ENCODE peak calls at places on chromosomes 12 and 14, in ten cellular contexts. E is K562; H is kidney epithelial cell; I is A673; M is body of pancreas; A is brain microvascular endothelial cell; X is CD8-positive, alpha-beta memory T cell; S is Caco-2; U is right lobe of liver; G is GM23338. B is an unnamed sample. For H3K36me3, the result is how much of the 10 kb centered on the place peaks cover.

GRCh38 chr14:74299061-74299545 is 3.6 kb downstream of the ABCD4 start:
- DNase-seq in M (no peak), I (peak), X (no peak), S (no peak), A (peak), E (no peak), G (no peak), H (peak), U (no peak), B (no peak)

GRCh38 chr14:101499513-101499912 is 61.8 kb upstream of the DIO3 start:
- DNase-seq in U (no peak), X (no peak), M (no peak), I (no peak), S (peak), A (no peak), G (no peak), H (no peak), E (no peak), B (no peak)

GRCh38 chr12:120358412-120359158 is 10.4 kb downstream of the MSI1 start:
- DNase-seq in G (peak), S (no peak), E (no peak), I (no peak), A (no peak), H (no peak), U (no peak), X (no peak), M (no peak), B (no peak)

GRCh38 chr14:25007832-25008231 is 42.1 kb downstream of the STXBP6 start:
- DNase-seq in H (no peak), M (peak), X (no peak), S (no peak), E (no peak), U (no peak), I (peak), G (no peak), A (no peak), B (no peak)

GRCh38 chr12:121376754-121377697 is 22.9 kb upstream of the RNF34 start:
- DNase-seq in H (no peak), I (no peak), U (no peak), A (no peak), M (no peak), G (no peak), X (no peak), S (no peak), E (no peak), B (no peak)

GRCh38 chr12:89994901-89995300 is 286.3 kb upstream of the ATP2B1 start:
- DNase-seq in X (no peak), M (no peak), G (no peak), S (no peak), E (no peak), H (no peak), A (no peak), I (no peak), U (no peak), B (no peak)

GRCh38 chr12:116547955-116548471 is 11.2 kb upstream of the MAP1LC3B2 start:
- DNase-seq in M (no peak), G (peak), X (no peak), S (no peak), H (peak), A (peak), E (peak), U (peak), I (no peak), B (no peak)

GRCh38 chr12:113231275-113232231 is 10.3 kb downstream of the TPCN1 start:
- DNase-seq in H (peak), I (peak), U (no peak), E (peak), G (peak), S (peak), M (no peak), X (no peak), A (peak), B (peak)

GRCh38 chr14:63371033-63371432 is 52.3 kb upstream of the GPHB5 start:
- DNase-seq in M (no peak), X (no peak), A (no peak), H (no peak), G (no peak), I (no peak), U (no peak), E (no peak), S (no peak), B (no peak)

GRCh38 chr12:25295361-25295760 is 44.6 kb upstream of the KRAS start:
- DNase-seq in S (no peak), H (no peak), E (no peak), M (no peak), X (no peak), U (no peak), I (no peak), A (no peak), G (no peak), B (no peak)

GRCh38 chr14:24734917-24735500 is 101.0 kb upstream of the GZMB start:
- DNase-seq in H (peak), M (peak), X (peak), S (peak), A (peak), U (no peak), E (peak), I (peak), G (peak), B (no peak)

GRCh38 chr14:101225116-101225728 is 321.7 kb upstream of the RTL1 start:
- DNase-seq in X (no peak), M (no peak), U (peak), E (peak), G (no peak), S (peak), A (no peak), H (no peak), I (no peak), B (no peak)

GRCh38 chr14:97159124-97159523 is 361.9 kb downstream of the VRK1 start:
- DNase-seq in I (no peak), E (no peak), H (no peak), G (no peak), A (no peak), X (no peak), U (no peak), M (no peak), S (no peak), B (no peak)

GRCh38 chr14:26370118-26370517 is 227.7 kb downstream of the NOVA1 start:
- DNase-seq in M (no peak), H (no peak), I (peak), A (no peak), S (no peak), U (no peak), G (no peak), X (no peak), E (no peak), B (no peak)

GRCh38 chr14:102769049-102769327 is 8.3 kb upstream of the TRAF3 start:
- DNase-seq in E (no peak), U (no peak), H (no peak), X (no peak), A (no peak), M (no peak), I (no peak), S (no peak), G (no peak), B (no peak)

GRCh38 chr14:36067428-36068187 is 108.9 kb downstream of the PTCSC3 start:
- DNase-seq in G (no peak), H (no peak), E (no peak), M (no peak), I (no peak), X (no peak), A (no peak), U (no peak), S (no peak), B (no peak)

GRCh38 chr12:132174703-132175490 is 30.6 kb downstream of the NOC4L start:
- DNase-seq in G (no peak), A (no peak), U (no peak), I (no peak), H (no peak), S (no peak), X (no peak), E (no peak), M (no peak), B (no peak)

GRCh38 chr14:77158175-77158908 is 16.8 kb upstream of the ZDHHC22 start:
- DNase-seq in S (no peak), G (peak), M (no peak), H (no peak), E (peak), X (no peak), A (peak), U (no peak), I (peak), B (no peak)

GRCh38 chr14:76312821-76313220 is 63.1 kb upstream of the ESRRB start:
- DNase-seq in I (no peak), X (no peak), E (no peak), A (no peak), M (no peak), S (peak), H (no peak), G (peak), U (no peak), B (peak)

GRCh38 chr12:78571953-78572352 is 292.6 kb upstream of the SYT1 start:
- DNase-seq in I (no peak), U (no peak), E (no peak), M (no peak), G (peak), H (no peak), S (no peak), A (no peak), X (no peak), B (no peak)

GRCh38 chr12:46677749-46678148 is 148.0 kb downstream of the SLC38A4 start:
- DNase-seq in M (no peak), G (peak), S (no peak), I (peak), A (no peak), X (no peak), E (peak), H (no peak), U (no peak), B (no peak)

GRCh38 chr12:93361159-93361919 is 16.4 kb upstream of the NUDT4 start:
- DNase-seq in E (no peak), M (no peak), S (no peak), U (no peak), H (peak), X (no peak), I (peak), G (peak), A (no peak), B (no peak)

GRCh38 chr12:56046027-56046780 is 4.5 kb downstream of the RPS26 start:
- DNase-seq in H (no peak), S (no peak), I (no peak), E (no peak), G (peak), X (no peak), M (no peak), U (no peak), A (no peak), B (no peak)

GRCh38 chr14:99274346-99275221 is 2.6 kb upstream of the BCL11B start:
- DNase-seq in I (peak), G (peak), X (no peak), M (peak), A (peak), S (peak), U (peak), E (peak), H (peak), B (no peak)

GRCh38 chr12:4960547-4960946 is 50.8 kb downstream of the KCNA1 start:
- DNase-seq in X (no peak), M (no peak), A (no peak), I (no peak), U (no peak), S (no peak), E (no peak), G (no peak), H (no peak), B (no peak)

GRCh38 chr14:88323520-88324199 is 591 bp upstream of the KCNK10 start:
- DNase-seq in A (no peak), X (no peak), E (no peak), H (no peak), M (no peak), U (no peak), G (peak), I (peak), S (no peak), B (no peak)

GRCh38 chr12:68932701-68933563 is at the start of gene CPM:
- DNase-seq in G (peak), X (peak), S (peak), A (peak), U (peak), M (peak), E (peak), I (peak), H (peak), B (peak)

GRCh38 chr12:51752490-51752889 is 96.0 kb downstream of the FIGNL2 start:
- DNase-seq in G (no peak), A (peak), H (peak), U (no peak), S (peak), I (peak), M (peak), X (no peak), E (peak), B (no peak)

GRCh38 chr14:69695664-69696527 is 71.0 kb upstream of the SRSF5 start:
- DNase-seq in H (no peak), X (no peak), A (no peak), E (peak), G (no peak), U (peak), M (peak), I (no peak), S (no peak), B (no peak)

GRCh38 chr12:22043943-22044342 is 2.1 kb upstream of the CMAS start:
- DNase-seq in E (no peak), I (no peak), U (no peak), X (no peak), G (no peak), M (no peak), H (no peak), A (no peak), S (no peak), B (no peak)

GRCh38 chr12:117686911-117687377 is 281.8 kb downstream of the KSR2 start:
- DNase-seq in H (peak), M (peak), S (no peak), A (peak), E (no peak), U (no peak), G (no peak), X (no peak), I (peak), B (no peak)

GRCh38 chr12:116492703-116493324 is 66.4 kb upstream of the MAP1LC3B2 start:
- DNase-seq in E (peak), I (peak), M (no peak), X (no peak), U (no peak), H (peak), S (peak), A (peak), G (peak), B (no peak)

DNA sequence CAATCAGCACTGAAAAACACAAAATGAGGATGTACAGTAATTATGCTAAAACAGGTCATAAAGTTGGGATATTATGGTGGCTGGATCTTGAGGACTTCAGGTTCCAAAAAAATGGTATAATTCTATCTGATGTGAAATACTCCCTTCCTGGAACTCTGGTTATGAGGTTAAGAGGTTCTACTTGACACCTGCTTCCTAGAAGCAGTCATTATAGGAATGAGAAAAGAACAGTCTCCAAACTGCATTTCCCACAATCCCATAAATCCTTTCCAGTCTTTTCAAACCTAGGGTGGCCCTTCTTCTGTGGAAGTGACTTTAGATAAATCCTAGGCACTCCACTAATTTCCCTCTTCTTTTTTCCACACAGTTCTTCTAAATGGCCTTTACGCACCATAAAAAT is 63.7 kb upstream of the OR10AD1 start:
- DNase-seq in E (no peak), M (no peak), H (no peak), X (no peak), G (no peak), S (no peak), A (no peak), I (peak), U (no peak), B (no peak)
- H3K4me3 ChIP-seq in E (no peak), M (no peak), H (no peak), X (no peak), G (no peak), S (no peak), A (no peak), I (no peak), U (no peak), B (no peak)

GRCh38 chr14:54797556-54797955 is 105.1 kb downstream of the GCH1 start:
- DNase-seq in H (no peak), I (no peak), X (no peak), M (no peak), G (no peak), E (no peak), S (no peak), A (no peak), U (no peak), B (no peak)

GRCh38 chr14:54797986-54798385 is 104.6 kb downstream of the GCH1 start:
- DNase-seq in E (no peak), G (no peak), M (no peak), A (no peak), X (no peak), U (no peak), S (no peak), H (no peak), I (no peak), B (no peak)

GRCh38 chr14:54794796-54795195 is 107.8 kb downstream of the GCH1 start:
- DNase-seq in A (no peak), M (no peak), H (no peak), S (no peak), U (no peak), X (no peak), G (no peak), E (no peak), I (no peak), B (no peak)

GRCh38 chr14:54798465-54799124 is 104.0 kb downstream of the GCH1 start:
- DNase-seq in M (no peak), U (no peak), I (peak), H (no peak), A (no peak), E (no peak), G (no peak), X (no peak), S (no peak), B (no peak)

DNA sequence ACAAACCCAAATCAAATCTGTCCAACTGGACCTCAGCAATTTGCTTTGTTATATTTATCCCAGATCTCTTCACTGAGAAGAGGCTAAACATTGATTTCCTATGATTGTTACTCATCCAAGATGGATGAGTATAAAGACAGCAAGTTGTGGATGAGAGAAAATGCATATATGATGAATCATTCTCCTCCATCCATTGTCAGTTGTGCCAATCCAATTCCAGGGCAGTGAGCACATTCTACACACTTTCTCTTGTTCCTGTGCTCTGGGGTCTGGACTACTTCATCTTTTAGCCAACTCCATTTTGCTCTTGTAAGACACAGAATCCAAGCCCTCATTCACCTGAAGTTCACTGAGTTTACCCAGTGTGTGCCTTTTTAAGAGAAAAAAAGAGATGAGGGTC is 105.7 kb downstream of the GCH1 start:
- DNase-seq in G (no peak), E (no peak), M (no peak), A (peak), I (no peak), S (no peak), X (no peak), H (no peak), U (no peak), B (no peak)
- H3K36me3 ChIP-seq in G (under half), E (under half), M (under half), A (under half), I (under half), S (under half), X (under half), H (under half), U (under half), B (under half)

GRCh38 chr14:68230941-68231717 is 411.6 kb downstream of the RAD51B start:
- DNase-seq in U (peak), A (no peak), I (no peak), H (no peak), S (no peak), X (no peak), E (no peak), M (peak), G (peak), B (no peak)
- H3K4me3 ChIP-seq in U (no peak), A (no peak), I (no peak), H (no peak), S (no peak), X (no peak), E (no peak), M (no peak), G (peak), B (no peak)

GRCh38 chr14:94045563-94046345 is 19.6 kb downstream of the OTUB2 start:
- DNase-seq in U (no peak), A (no peak), H (no peak), G (no peak), S (no peak), M (peak), E (no peak), I (no peak), X (no peak), B (peak)
- H3K36me3 ChIP-seq in U (under half), A (under half), H (under half), G (under half), S (under half), M (under half), E (half or more), I (under half), X (under half), B (half or more)

GRCh38 chr12:12720637-12721250 is 3.6 kb downstream of the CDKN1B start:
- DNase-seq in X (no peak), G (no peak), H (no peak), M (no peak), I (no peak), S (no peak), E (no peak), A (no peak), U (no peak), B (no peak)
- H3K4me3 ChIP-seq in X (peak), G (no peak), H (no peak), M (no peak), I (peak), S (peak), E (peak), A (peak), U (no peak), B (peak)

B was measured in upper lobe of right lung.